ENCODE peak calls at places on chromosome 15, in eight cellular contexts. Z, H, S, E, M, U, C and J are unnamed samples.

GRCh38 chr15:75989045-75989444 is 23.2 kb downstream of the NRG4 start:
- DNase-seq in Z (no peak), H (no peak), S (no peak), E (no peak), M (no peak), U (no peak), C (no peak), J (peak; percentile 60)

GRCh38 chr15:90059208-90059985 is 42.9 kb downstream of the IDH2 start:
- DNase-seq in Z (peak; percentile 98), H (peak; percentile 90), S (peak; percentile 63), E (peak; percentile 93), M (peak; percentile 35), U (no peak), C (peak; percentile 54), J (no peak)

GRCh38 chr15:38670142-38671002 is 105.8 kb upstream of the RASGRP1 start:
- DNase-seq in Z (no peak), H (peak; percentile 87), S (peak; percentile 84), E (peak; percentile 29), M (no peak), U (no peak), C (no peak), J (no peak)

GRCh38 chr15:72203507-72203837 is 5.9 kb upstream of the GRAMD2A start:
- DNase-seq in Z (no peak), H (no peak), S (no peak), E (no peak), M (peak; percentile 91), U (peak; percentile 96), C (peak; percentile 83), J (peak; percentile 94)

GRCh38 chr15:61299060-61299763 is 70.1 kb upstream of the RORA start:
- DNase-seq in Z (no peak), H (no peak), S (no peak), E (peak; percentile 64), M (no peak), U (no peak), C (no peak), J (peak; percentile 5)

GRCh38 chr15:60744826-60745225 is 265.9 kb upstream of the ICE2 start:
- DNase-seq in Z (no peak), H (no peak), S (no peak), E (no peak), M (no peak), U (no peak), C (peak; percentile 49), J (no peak)

GRCh38 chr15:64857421-64857820 is 15.7 kb downstream of the PLEKHO2 start:
- DNase-seq in Z (no peak), H (no peak), S (no peak), E (peak; percentile 46), M (peak; percentile 81), U (peak; percentile 67), C (no peak), J (peak; percentile 75)

GRCh38 chr15:64288577-64288976 is 67.4 kb downstream of the CSNK1G1 start:
- DNase-seq in Z (no peak), H (no peak), S (no peak), E (no peak), M (no peak), U (peak; percentile 8), C (no peak), J (peak; percentile 28)

GRCh38 chr15:27201425-27201824 is 230.4 kb downstream of the GABRG3 start:
- DNase-seq in Z (no peak), H (no peak), S (no peak), E (no peak), M (no peak), U (no peak), C (no peak), J (no peak)

GRCh38 chr15:31169558-31169957 is 68.0 kb upstream of the TRPM1 start:
- DNase-seq in Z (no peak), H (no peak), S (no peak), E (no peak), M (no peak), U (no peak), C (no peak), J (no peak)

GRCh38 chr15:88072598-88073385 is 183.7 kb downstream of the NTRK3 start:
- DNase-seq in Z (no peak), H (no peak), S (no peak), E (no peak), M (no peak), U (no peak), C (no peak), J (no peak)